ENCODE peak calls at places on chromosomes 7 and 10, in eight cellular contexts. Z, W, T, R, S, O, N and M are unnamed samples.

GRCh38 chr10:33950216-33950615 is 615.7 kb upstream of the NRP1 start:
- DNase-seq in Z (no peak), W (peak), T (no peak), R (no peak), S (no peak), O (no peak), N (no peak), M (no peak)

GRCh38 chr10:113423877-113424276 is 129.0 kb upstream of the HABP2 start:
- DNase-seq in Z (no peak), W (no peak), T (no peak), R (no peak), S (no peak), O (no peak), N (no peak), M (no peak)

GRCh38 chr7:2838873-2839578 is 5.1 kb downstream of the GNA12 start:
- DNase-seq in Z (no peak), W (no peak), T (no peak), R (no peak), S (no peak), O (no peak), N (no peak), M (no peak)

GRCh38 chr7:55249332-55249731 is 115.8 kb upstream of the LANCL2 start:
- DNase-seq in Z (no peak), W (no peak), T (no peak), R (peak), S (no peak), O (no peak), N (no peak), M (no peak)

GRCh38 chr7:94374231-94374630 is 20.5 kb upstream of the COL1A2 start:
- DNase-seq in Z (peak), W (peak), T (peak), R (peak), S (peak), O (no peak), N (no peak), M (peak)

GRCh38 chr7:15143121-15143520 is 240.6 kb upstream of the DGKB start:
- DNase-seq in Z (no peak), W (no peak), T (no peak), R (no peak), S (no peak), O (no peak), N (no peak), M (no peak)

GRCh38 chr7:5872326-5872725 is 8.3 kb upstream of the OCM start:
- DNase-seq in Z (no peak), W (no peak), T (no peak), R (no peak), S (no peak), O (no peak), N (no peak), M (no peak)

GRCh38 chr7:116836911-116837310 is 25.5 kb upstream of the CAPZA2 start:
- DNase-seq in Z (no peak), W (no peak), T (no peak), R (no peak), S (no peak), O (no peak), N (no peak), M (peak)

GRCh38 chr10:8051851-8052257 is 2.6 kb upstream of the GATA3 start:
- DNase-seq in Z (no peak), W (peak), T (no peak), R (no peak), S (no peak), O (no peak), N (no peak), M (no peak)

GRCh38 chr7:79451580-79451979 is 1.9 kb downstream of the MAGI2 start:
- DNase-seq in Z (no peak), W (no peak), T (no peak), R (no peak), S (no peak), O (no peak), N (no peak), M (no peak)

GRCh38 chr7:75945297-75946168 is 30.6 kb downstream of the POR start:
- DNase-seq in Z (no peak), W (no peak), T (no peak), R (peak), S (no peak), O (peak), N (no peak), M (peak)

GRCh38 chr7:52482076-52482475 is 553.4 kb upstream of the POM121L12 start:
- DNase-seq in Z (no peak), W (no peak), T (no peak), R (no peak), S (no peak), O (no peak), N (no peak), M (no peak)

GRCh38 chr7:125526958-125527357 is 597.3 kb upstream of the POT1 start:
- DNase-seq in Z (no peak), W (no peak), T (no peak), R (no peak), S (no peak), O (no peak), N (no peak), M (no peak)

GRCh38 chr7:25009271-25009670 is 29.3 kb upstream of the OSBPL3 start:
- DNase-seq in Z (peak), W (no peak), T (peak), R (peak), S (no peak), O (no peak), N (no peak), M (peak)

GRCh38 chr7:15755061-15755460 is 68.6 kb upstream of the MEOX2 start:
- DNase-seq in Z (no peak), W (no peak), T (no peak), R (no peak), S (no peak), O (no peak), N (no peak), M (no peak)

GRCh38 chr10:47357911-47358310 is 9.7 kb downstream of the RBP3 start:
- DNase-seq in Z (no peak), W (no peak), T (no peak), R (no peak), S (no peak), O (no peak), N (no peak), M (no peak)

GRCh38 chr7:3294432-3295100 is 6.5 kb upstream of the SDK1 start:
- DNase-seq in Z (no peak), W (peak), T (no peak), R (no peak), S (peak), O (no peak), N (no peak), M (peak)

GRCh38 chr10:1115262-1115955 is 59.2 kb downstream of the WDR37 start:
- DNase-seq in Z (no peak), W (no peak), T (no peak), R (no peak), S (no peak), O (no peak), N (no peak), M (no peak)

GRCh38 chr7:155163696-155164095 is 93.6 kb downstream of the HTR5A start:
- DNase-seq in Z (no peak), W (no peak), T (no peak), R (no peak), S (no peak), O (no peak), N (no peak), M (no peak)

GRCh38 chr7:112143151-112143550 is 63.0 kb downstream of the DOCK4 start:
- DNase-seq in Z (no peak), W (no peak), T (no peak), R (no peak), S (no peak), O (no peak), N (no peak), M (no peak)

GRCh38 chr7:130349911-130350782 is 5.5 kb downstream of the CPA5 start:
- DNase-seq in Z (no peak), W (no peak), T (no peak), R (no peak), S (no peak), O (no peak), N (no peak), M (peak)

GRCh38 chr10:16521311-16522016 is at the start of gene C1QL3:
- DNase-seq in Z (no peak), W (peak), T (no peak), R (no peak), S (no peak), O (no peak), N (peak), M (no peak)
- TF ChIP-seq CTCF in Z (no peak), W (no peak), T (no peak), R (no peak), S (no peak), O (no peak), N (no peak), M (no peak)

DNA sequence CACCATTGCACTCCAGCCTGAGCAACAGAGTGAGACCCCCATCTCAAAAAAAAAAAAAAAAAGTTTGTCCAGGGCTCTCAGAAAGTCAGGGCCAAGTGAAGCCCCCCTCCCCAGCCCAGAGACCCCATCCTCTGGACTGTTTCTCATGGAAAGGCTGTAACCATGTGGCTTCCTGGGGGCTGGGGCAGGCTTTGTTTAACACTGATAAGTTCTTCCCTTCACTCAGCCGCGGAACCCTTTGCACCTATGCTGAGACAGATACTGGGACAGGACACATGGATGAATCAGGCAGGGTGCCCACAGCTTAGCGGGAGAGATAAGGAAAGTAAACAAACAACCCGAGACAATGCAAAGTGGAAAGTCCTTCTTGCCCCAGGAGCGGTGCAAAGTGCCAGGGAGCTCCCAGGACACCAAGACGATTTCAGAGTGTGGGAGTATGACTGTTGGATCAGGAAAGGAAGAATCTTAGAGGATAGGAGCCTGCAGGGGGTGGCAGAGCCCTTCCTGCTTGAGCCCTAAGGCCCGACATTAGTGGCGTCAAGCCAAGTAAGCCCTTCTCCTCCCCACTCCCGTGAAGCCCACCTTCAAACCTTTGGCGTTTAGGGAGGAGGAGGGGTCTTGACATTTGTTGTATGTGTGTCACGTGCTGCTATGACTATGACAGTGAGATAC is 11.6 kb downstream of the MLXIPL start:
- DNase-seq in Z (no peak), W (no peak), T (no peak), R (no peak), S (no peak), O (peak), N (no peak), M (peak)
- TF ChIP-seq CTCF in Z (no peak), W (no peak), T (peak), R (no peak), S (peak), O (no peak), N (no peak), M (peak)

DNA sequence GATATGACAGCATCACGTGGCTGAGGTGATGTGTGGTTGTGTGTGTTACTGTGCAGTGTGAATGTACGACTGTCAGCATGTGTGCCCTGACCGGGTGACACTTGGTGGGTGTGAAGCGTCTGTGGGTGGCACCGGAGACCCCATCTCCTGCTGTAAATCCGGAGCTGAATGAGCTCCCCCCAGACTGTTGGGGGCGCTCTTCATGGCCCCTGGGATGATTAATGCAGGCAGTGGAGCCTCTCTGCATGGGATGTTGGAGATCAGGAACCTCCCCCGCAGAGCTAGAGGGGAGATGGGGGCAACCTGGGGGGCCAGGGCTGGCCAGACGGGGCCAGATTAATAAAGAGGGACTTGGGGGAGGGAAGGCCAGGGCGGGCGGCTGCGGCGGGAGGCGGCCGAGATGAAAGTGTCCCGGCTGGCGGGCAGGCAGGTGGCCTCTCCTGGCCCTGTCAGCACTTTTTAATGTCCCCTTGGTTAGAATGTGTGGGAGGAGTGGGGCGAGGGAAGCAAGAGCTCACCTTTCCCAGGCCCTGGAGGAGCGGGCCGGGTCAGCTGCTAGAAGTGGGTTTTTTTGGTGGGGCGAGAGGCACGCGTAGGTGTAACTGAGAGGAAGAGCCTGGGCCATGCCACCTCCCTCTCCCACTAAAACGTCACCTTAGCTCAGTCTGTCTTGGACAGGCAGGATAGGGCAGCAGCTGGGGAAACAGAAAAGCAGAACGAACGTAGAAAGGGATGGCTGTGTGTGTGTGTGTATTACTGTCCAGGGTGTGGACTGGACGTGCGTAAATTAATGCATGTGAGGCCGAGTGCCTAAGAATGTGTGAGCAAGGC is 34.2 kb downstream of the HIF1AN start:
- DNase-seq in Z (no peak), W (peak), T (no peak), R (no peak), S (peak), O (no peak), N (no peak), M (no peak)
- TF ChIP-seq CTCF in Z (no peak), W (no peak), T (no peak), R (no peak), S (peak), O (no peak), N (no peak), M (no peak)

GRCh38 chr10:90587561-90587960 is 270.3 kb downstream of the HTR7 start:
- DNase-seq in Z (no peak), W (no peak), T (no peak), R (no peak), S (no peak), O (no peak), N (no peak), M (no peak)

GRCh38 chr10:90589825-90590224 is 268.0 kb downstream of the HTR7 start:
- DNase-seq in Z (no peak), W (no peak), T (no peak), R (no peak), S (no peak), O (no peak), N (no peak), M (no peak)

GRCh38 chr10:90588222-90588621 is 269.6 kb downstream of the HTR7 start:
- DNase-seq in Z (no peak), W (no peak), T (no peak), R (no peak), S (no peak), O (no peak), N (no peak), M (no peak)

GRCh38 chr10:90591629-90592028 is 266.2 kb downstream of the HTR7 start:
- DNase-seq in Z (no peak), W (no peak), T (no peak), R (no peak), S (no peak), O (no peak), N (no peak), M (no peak)

GRCh38 chr10:90592903-90593302 is 264.9 kb downstream of the HTR7 start:
- DNase-seq in Z (no peak), W (peak), T (no peak), R (no peak), S (peak), O (no peak), N (peak), M (peak)
- TF ChIP-seq CTCF in Z (no peak), W (peak), T (peak), R (peak), S (peak), O (peak), N (peak), M (peak)

GRCh38 chr7:96949766-96950165 is 55.6 kb upstream of the DLX6 start:
- DNase-seq in Z (peak), W (no peak), T (no peak), R (no peak), S (no peak), O (no peak), N (no peak), M (peak)
- TF ChIP-seq CTCF in Z (no peak), W (no peak), T (no peak), R (no peak), S (no peak), O (no peak), N (no peak), M (no peak)

GRCh38 chr7:115782716-115783460 is 247.7 kb downstream of the TFEC start:
- DNase-seq in Z (peak), W (no peak), T (no peak), R (no peak), S (peak), O (no peak), N (no peak), M (no peak)
- TF ChIP-seq CTCF in Z (no peak), W (no peak), T (no peak), R (no peak), S (no peak), O (no peak), N (no peak), M (no peak)

GRCh38 chr7:74709880-74710671 is 52.6 kb downstream of the GTF2I start:
- DNase-seq in Z (no peak), W (no peak), T (no peak), R (no peak), S (no peak), O (no peak), N (no peak), M (no peak)
- TF ChIP-seq CTCF in Z (no peak), W (no peak), T (no peak), R (no peak), S (peak), O (peak), N (peak), M (peak)